ENCODE peak calls at places on chromosomes 1 and 21, in five cellular contexts. B, O, H, Q and C are unnamed samples.

GRCh38 chr1:8706995-8707396 is 110.4 kb downstream of the RERE start:
- DNase-seq in B (no peak), O (no peak), H (peak; percentile 21), Q (no peak), C (no peak)

GRCh38 chr1:98315309-98315708 is 346.2 kb upstream of the SNX7 start:
- DNase-seq in B (no peak), O (no peak), H (peak; percentile 16), Q (peak; percentile 78), C (no peak)

GRCh38 chr1:61116421-61116820 is 34.1 kb downstream of the NFIA start:
- DNase-seq in B (no peak), O (no peak), H (peak; percentile 16), Q (peak; percentile 13), C (no peak)

GRCh38 chr1:156356875-156357534 is 12.0 kb upstream of the RHBG start:
- DNase-seq in B (peak; percentile 41), O (peak; percentile 83), H (peak; percentile 74), Q (peak; percentile 94), C (peak; percentile 74)

GRCh38 chr1:224635356-224635755 is 19.2 kb downstream of the CNIH3 start:
- DNase-seq in B (no peak), O (no peak), H (peak; percentile 91), Q (peak; percentile 94), C (no peak)

GRCh38 chr1:226990133-226990716 is 50.1 kb downstream of the COQ8A start:
- DNase-seq in B (no peak), O (no peak), H (no peak), Q (no peak), C (no peak)

GRCh38 chr1:243598433-243598832 is 251.6 kb downstream of the AKT3 start:
- DNase-seq in B (no peak), O (no peak), H (peak; percentile 97), Q (peak; percentile 94), C (no peak)

GRCh38 chr1:159944623-159945455 is 574 bp downstream of the IGSF9 start:
- DNase-seq in B (no peak), O (no peak), H (peak; percentile 42), Q (no peak), C (no peak)

GRCh38 chr1:219358080-219358479 is 184.4 kb downstream of the LYPLAL1 start:
- DNase-seq in B (no peak), O (no peak), H (no peak), Q (no peak), C (no peak)

GRCh38 chr1:93595266-93595665 is 86.4 kb downstream of the BCAR3 start:
- DNase-seq in B (no peak), O (no peak), H (peak; percentile 39), Q (no peak), C (no peak)

GRCh38 chr1:77234096-77234495 is 14.9 kb upstream of the PIGK start:
- DNase-seq in B (no peak), O (no peak), H (no peak), Q (no peak), C (no peak)

GRCh38 chr1:40391688-40392145 is 18.2 kb downstream of the SMAP2 start:
- DNase-seq in B (no peak), O (no peak), H (peak; percentile 79), Q (no peak), C (no peak)

GRCh38 chr21:44846485-44847260 is 26.8 kb downstream of the PTTG1IP start:
- DNase-seq in B (no peak), O (no peak), H (peak; percentile 80), Q (peak; percentile 51), C (no peak)

GRCh38 chr1:24047101-24047459 is 64.9 kb downstream of the MYOM3 start:
- DNase-seq in B (no peak), O (peak; percentile 58), H (peak; percentile 63), Q (peak; percentile 89), C (no peak)

GRCh38 chr1:223870617-223871574 is 25.1 kb upstream of the TP53BP2 start:
- DNase-seq in B (no peak), O (no peak), H (no peak), Q (no peak), C (no peak)

GRCh38 chr1:109252893-109253802 is 3.8 kb downstream of the CELSR2 start:
- DNase-seq in B (no peak), O (no peak), H (peak; percentile 57), Q (no peak), C (no peak)

GRCh38 chr1:248822148-248823032 is 3.3 kb downstream of the SH3BP5L start:
- DNase-seq in B (no peak), O (no peak), H (no peak), Q (peak; percentile 35), C (no peak)

GRCh38 chr1:182446033-182446669 is 3.8 kb upstream of the RGSL1 start:
- DNase-seq in B (peak; percentile 35), O (peak; percentile 55), H (peak; percentile 50), Q (peak; percentile 57), C (no peak)

GRCh38 chr1:116854294-116854693 is 55.4 kb upstream of the PTGFRN start:
- DNase-seq in B (no peak), O (no peak), H (no peak), Q (no peak), C (no peak)
- TF ChIP-seq CTCF in B (no peak), O (peak; percentile 42), H (peak; percentile 16), Q (no peak), C (no peak)

GRCh38 chr1:193069748-193070394 is 10.5 kb downstream of the RO60 start:
- DNase-seq in B (no peak), O (peak; percentile 39), H (peak; percentile 22), Q (peak; percentile 15), C (no peak)
- TF ChIP-seq CTCF in B (peak; percentile 56), O (peak; percentile 43), H (peak; percentile 40), Q (peak; percentile 51), C (peak; percentile 31)

GRCh38 chr1:116819081-116819480 is 64.9 kb downstream of the CD2 start:
- DNase-seq in B (no peak), O (no peak), H (no peak), Q (no peak), C (no peak)

GRCh38 chr1:116821763-116822162 is 67.5 kb downstream of the CD2 start:
- DNase-seq in B (no peak), O (no peak), H (no peak), Q (no peak), C (no peak)

GRCh38 chr1:116820362-116820761 is 66.1 kb downstream of the CD2 start:
- DNase-seq in B (no peak), O (no peak), H (peak; percentile 92), Q (peak; percentile 45), C (no peak)

GRCh38 chr1:116814935-116815334 is 60.7 kb downstream of the CD2 start:
- DNase-seq in B (no peak), O (no peak), H (no peak), Q (no peak), C (no peak)

GRCh38 chr1:116817582-116818064 is 63.4 kb downstream of the CD2 start:
- DNase-seq in B (peak; percentile 46), O (peak; percentile 36), H (peak; percentile 77), Q (peak; percentile 79), C (no peak)
- TF ChIP-seq CTCF in B (peak; percentile 67), O (peak; percentile 43), H (peak; percentile 72), Q (peak; percentile 97), C (no peak)

DNA sequence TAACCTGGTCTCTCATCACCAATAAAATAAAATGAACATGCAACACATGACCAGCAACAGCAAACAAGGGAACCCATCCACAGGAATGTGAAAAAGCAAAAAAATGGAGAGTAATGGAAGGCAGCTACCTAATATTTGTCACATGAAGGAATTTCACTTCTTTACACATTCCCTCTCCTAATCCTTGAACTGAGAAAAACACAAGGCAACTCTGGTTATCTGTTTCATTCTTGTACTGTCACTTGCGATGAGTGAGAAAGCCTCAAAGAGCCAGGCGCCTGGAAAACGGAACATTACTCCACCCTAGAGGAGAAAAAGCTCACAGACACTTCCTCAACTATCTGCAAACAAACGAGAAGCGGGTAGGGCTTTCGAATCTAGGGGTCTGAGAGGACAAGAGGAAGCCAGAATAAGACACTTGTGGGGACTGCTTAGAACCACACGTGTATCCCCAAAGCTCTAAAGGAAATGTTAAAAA is 13.8 kb downstream of the HSF2BP start:
- DNase-seq in B (peak; percentile 13), O (peak; percentile 53), H (peak; percentile 85), Q (peak; percentile 88), C (no peak)
- TF ChIP-seq CTCF in B (peak; percentile 68), O (peak; percentile 64), H (peak; percentile 80), Q (peak; percentile 89), C (peak; percentile 2)

GRCh38 chr1:91026777-91027176 is 4.9 kb upstream of the ZNF644 start:
- DNase-seq in B (no peak), O (no peak), H (peak; percentile 50), Q (peak; percentile 70), C (no peak)
- TF ChIP-seq CTCF in B (peak; percentile 46), O (no peak), H (peak; percentile 32), Q (peak; percentile 46), C (no peak)

GRCh38 chr1:233938476-233938875 is 34.0 kb downstream of the SLC35F3 start:
- DNase-seq in B (no peak), O (no peak), H (no peak), Q (no peak), C (no peak)
- TF ChIP-seq CTCF in B (no peak), O (no peak), H (no peak), Q (no peak), C (no peak)

DNA sequence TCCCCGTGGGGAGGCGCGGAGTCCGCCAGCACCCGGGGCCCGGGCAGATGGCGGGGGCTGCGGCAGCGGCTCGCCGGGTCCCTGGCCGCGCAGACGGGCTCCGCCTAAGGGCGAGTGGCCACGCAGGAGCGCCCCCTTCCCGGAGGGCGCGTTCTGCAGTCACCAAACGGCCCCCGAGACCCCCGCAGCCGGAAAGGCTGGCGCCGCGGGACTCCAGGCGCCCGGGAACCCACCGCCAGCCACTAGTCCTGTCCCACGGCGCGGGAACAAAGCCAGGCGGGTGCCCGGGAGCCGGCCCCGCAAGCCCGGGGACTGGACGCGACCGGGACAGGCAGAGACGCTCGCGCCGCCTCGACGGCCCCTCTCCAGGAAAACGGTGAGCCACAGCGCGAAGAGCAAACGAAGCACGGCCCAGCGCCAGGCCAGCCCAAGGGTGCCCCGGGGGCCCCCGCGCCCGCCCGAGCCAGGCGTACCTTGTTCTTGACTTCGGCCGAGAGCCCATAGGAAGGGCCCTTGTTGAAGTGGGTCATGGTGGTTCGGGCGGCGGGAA is 470 bp downstream of the CNN3 start:
- DNase-seq in B (peak; percentile 62), O (peak; percentile 47), H (peak; percentile 39), Q (peak; percentile 56), C (peak; percentile 71)
- TF ChIP-seq CTCF in B (peak; percentile 59), O (peak; percentile 56), H (no peak), Q (peak; percentile 68), C (no peak)

GRCh38 chr1:26570287-26570686 is 40.7 kb downstream of the RPS6KA1 start:
- DNase-seq in B (no peak), O (no peak), H (no peak), Q (no peak), C (no peak)

GRCh38 chr1:26574018-26574417 is 44.5 kb downstream of the RPS6KA1 start:
- DNase-seq in B (no peak), O (no peak), H (no peak), Q (no peak), C (no peak)

GRCh38 chr1:26574690-26575349 is 45.3 kb downstream of the RPS6KA1 start:
- DNase-seq in B (no peak), O (no peak), H (no peak), Q (no peak), C (no peak)

GRCh38 chr1:26575350-26575747 is 45.8 kb downstream of the RPS6KA1 start:
- DNase-seq in B (no peak), O (no peak), H (no peak), Q (no peak), C (no peak)

DNA sequence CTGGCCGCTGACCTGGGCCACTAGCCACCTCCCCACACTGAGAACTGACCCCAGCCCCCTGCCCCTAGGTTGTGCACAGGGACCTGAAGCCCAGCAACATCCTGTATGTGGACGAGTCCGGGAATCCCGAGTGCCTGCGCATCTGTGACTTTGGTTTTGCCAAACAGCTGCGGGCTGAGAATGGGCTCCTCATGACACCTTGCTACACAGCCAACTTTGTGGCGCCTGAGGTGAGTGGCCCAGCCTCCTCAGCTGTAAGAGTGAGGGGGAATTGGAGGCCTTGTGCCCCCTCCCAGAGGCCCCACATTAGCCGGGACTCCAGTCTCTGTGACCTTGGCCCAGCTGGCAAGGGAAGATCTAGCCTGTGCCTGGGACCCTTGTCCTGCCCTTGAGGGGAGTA is 41.8 kb downstream of the RPS6KA1 start:
- DNase-seq in B (no peak), O (no peak), H (no peak), Q (no peak), C (no peak)
- TF ChIP-seq CTCF in B (no peak), O (no peak), H (no peak), Q (no peak), C (no peak)